ENCODE peak calls at places on chromosomes 7 and 10, in eight cellular contexts. D, W, F, J, C, Z, S and A are unnamed samples.

GRCh38 chr7:29106128-29106988 is 40.0 kb downstream of the CPVL start:
- DNase-seq in Z (peak; percentile 22), J (no peak), W (peak; percentile 12), D (peak; percentile 43), F (peak; percentile 37), C (no peak), S (peak; percentile 63), A (no peak)

GRCh38 chr10:31694929-31695837 is 233.4 kb downstream of the ARHGAP12 start:
- DNase-seq in C (no peak), W (no peak), F (no peak), S (no peak), D (no peak), Z (no peak), J (no peak), A (no peak)

GRCh38 chr7:13945670-13946069 is 43.8 kb downstream of the ETV1 start:
- DNase-seq in D (peak; percentile 23), J (no peak), S (no peak), Z (no peak), F (peak; percentile 16), W (no peak), C (no peak), A (no peak)

GRCh38 chr7:86775203-86775602 is 131.5 kb downstream of the GRM3 start:
- DNase-seq in S (no peak), D (no peak), C (no peak), W (no peak), F (no peak), Z (no peak), J (no peak), A (no peak)

GRCh38 chr10:12500406-12501303 is 151.3 kb downstream of the CAMK1D start:
- DNase-seq in F (no peak), S (no peak), W (no peak), C (no peak), J (no peak), D (no peak), Z (no peak), A (no peak)

GRCh38 chr10:95268438-95268837 is 22.4 kb downstream of the PDLIM1 start:
- DNase-seq in Z (no peak), C (no peak), D (peak; percentile 77), F (no peak), W (no peak), J (no peak), S (peak; percentile 77), A (no peak)

GRCh38 chr7:414681-415560 is 104.7 kb downstream of the PDGFA start:
- DNase-seq in S (no peak), C (no peak), Z (no peak), J (no peak), D (no peak), W (no peak), F (no peak), A (peak; percentile 84)

GRCh38 chr7:37943905-37944736 is 23.7 kb downstream of the EPDR1 start:
- DNase-seq in Z (no peak), W (no peak), D (no peak), S (no peak), C (no peak), J (no peak), F (no peak), A (no peak)

GRCh38 chr7:129464194-129464593 is 30.0 kb downstream of the STRIP2 start:
- DNase-seq in C (no peak), F (no peak), J (peak; percentile 86), S (no peak), W (no peak), D (no peak), Z (no peak), A (no peak)

GRCh38 chr10:71713135-71714040 is 6.2 kb downstream of the C10orf105 start:
- DNase-seq in D (peak; percentile 96), J (peak; percentile 97), S (peak; percentile 63), Z (no peak), F (peak; percentile 74), C (peak; percentile 49), W (no peak), A (no peak)

GRCh38 chr10:90424730-90425129 is 433.1 kb downstream of the HTR7 start:
- DNase-seq in S (no peak), F (no peak), J (no peak), D (no peak), C (no peak), W (no peak), Z (no peak), A (no peak)

GRCh38 chr7:134873253-134873652 is 93.8 kb downstream of the CALD1 start:
- DNase-seq in F (no peak), C (no peak), S (no peak), Z (no peak), J (no peak), W (no peak), D (no peak), A (no peak)

GRCh38 chr10:68647928-68648327 is 73.1 kb upstream of the CCAR1 start:
- DNase-seq in C (no peak), Z (no peak), D (no peak), S (peak; percentile 76), J (no peak), F (peak; percentile 79), W (no peak), A (no peak)

GRCh38 chr10:80260295-80261243 is 28.9 kb downstream of the MAT1A start:
- DNase-seq in S (no peak), D (no peak), C (peak; percentile 26), F (no peak), Z (peak; percentile 52), J (no peak), W (peak; percentile 37), A (no peak)

GRCh38 chr10:52215745-52216361 is 98.2 kb upstream of the DKK1 start:
- DNase-seq in S (peak; percentile 56), J (no peak), D (peak; percentile 37), F (no peak), C (peak; percentile 21), Z (peak; percentile 70), W (peak; percentile 30), A (no peak)

GRCh38 chr10:110398419-110399162 is 93.9 kb upstream of the SMNDC1 start:
- DNase-seq in F (peak; percentile 95), C (no peak), J (no peak), S (peak; percentile 99), D (peak; percentile 68), W (no peak), Z (no peak), A (no peak)

GRCh38 chr7:150941983-150942590 is 36.0 kb downstream of the KCNH2 start:
- DNase-seq in D (peak; percentile 35), W (no peak), S (peak; percentile 12), Z (no peak), C (peak; percentile 55), J (no peak), F (no peak), A (peak; percentile 89)

GRCh38 chr10:127797339-127797738 is 60.4 kb downstream of the FOXI2 start:
- DNase-seq in D (no peak), F (no peak), W (no peak), S (no peak), C (no peak), J (no peak), Z (peak; percentile 14), A (no peak)

GRCh38 chr10:30536578-30536977 is 93.0 kb downstream of the LYZL2 start:
- DNase-seq in W (no peak), C (no peak), F (no peak), D (no peak), S (no peak), Z (no peak), J (no peak), A (no peak)

GRCh38 chr7:25901658-25902057 is 250.3 kb upstream of the NFE2L3 start:
- DNase-seq in W (no peak), F (no peak), Z (no peak), D (no peak), S (no peak), J (no peak), C (no peak), A (no peak)

GRCh38 chr7:94056796-94057207 is 52.6 kb upstream of the BET1 start:
- DNase-seq in S (peak; percentile 97), D (no peak), W (no peak), C (no peak), F (peak; percentile 87), Z (no peak), J (no peak), A (no peak)

GRCh38 chr7:158249692-158250091 is 337.9 kb downstream of the PTPRN2 start:
- DNase-seq in W (no peak), D (no peak), J (no peak), C (no peak), F (no peak), S (no peak), Z (no peak), A (no peak)

GRCh38 chr7:23533160-23533559 is 1.4 kb upstream of the TRA2A start:
- DNase-seq in C (no peak), W (no peak), J (peak; percentile 19), D (no peak), S (no peak), F (no peak), Z (no peak), A (no peak)
- TF ChIP-seq CTCF in C (peak; percentile 25), W (no peak), J (no peak), D (no peak), S (no peak), F (no peak), Z (peak; percentile 10), A (peak; percentile 33)

GRCh38 chr7:41045556-41046123 is 657.2 kb downstream of the INHBA start:
- DNase-seq in J (peak; percentile 34), D (no peak), F (no peak), S (peak; percentile 57), W (no peak), C (no peak), Z (no peak), A (no peak)
- TF ChIP-seq CTCF in J (no peak), D (no peak), F (no peak), S (peak; percentile 67), W (peak; percentile 48), C (no peak), Z (no peak), A (no peak)

DNA sequence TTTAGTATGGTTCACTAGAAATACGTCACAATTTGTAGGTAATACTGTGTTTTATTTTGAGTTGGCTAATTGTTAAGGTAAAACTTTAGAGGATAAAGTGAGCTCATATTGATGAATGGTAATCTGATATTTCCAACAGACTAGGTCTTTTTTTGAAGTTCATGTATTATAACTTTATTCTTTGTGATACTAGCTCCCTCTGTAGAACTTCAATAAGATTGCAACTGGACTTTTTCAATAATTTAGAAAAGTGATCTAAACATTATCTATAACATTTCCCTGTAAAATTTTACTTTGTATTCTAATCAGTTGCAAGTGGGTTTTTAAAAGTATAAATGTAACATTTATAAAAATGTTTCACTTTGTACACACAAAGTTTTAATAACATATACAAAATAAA is 83.5 kb downstream of the ADK start:
- DNase-seq in S (no peak), W (no peak), Z (no peak), F (no peak), C (no peak), D (no peak), J (no peak), A (no peak)
- TF ChIP-seq CTCF in S (peak; percentile 65), W (peak; percentile 29), Z (peak; percentile 63), F (peak; percentile 30), C (peak; percentile 73), D (peak; percentile 21), J (peak; percentile 50), A (peak; percentile 86)

GRCh38 chr7:101235050-101235449 is 2.6 kb downstream of the CLDN15 start:
- DNase-seq in Z (no peak), C (no peak), S (no peak), W (no peak), D (no peak), J (no peak), F (no peak), A (no peak)
- TF ChIP-seq CTCF in Z (no peak), C (no peak), S (peak; percentile 41), W (peak; percentile 31), D (no peak), J (peak; percentile 24), F (peak; percentile 35), A (peak; percentile 66)

GRCh38 chr10:131088619-131089018 is 222.9 kb downstream of the TCERG1L start:
- DNase-seq in S (no peak), F (no peak), Z (no peak), J (no peak), C (no peak), W (no peak), D (no peak), A (no peak)
- TF ChIP-seq CTCF in S (no peak), F (no peak), Z (no peak), J (no peak), C (no peak), W (no peak), D (no peak), A (no peak)